ENCODE peak calls at places on chromosomes 2 and 18, in nine cellular contexts. One of them, this sample, is unnamed.
A peak's percentile ranks its signal among the peaks of the same experiment; 100 is the strongest.

GRCh38 chr2:43100883-43101662 is 125.3 kb downstream of the ZFP36L2 start:
- DNase-seq in left ventricle myocardium inferior: peak; percentile 76
- DNase-seq in RWPE1: no peak
- DNase-seq in OCI-LY7: no peak
- DNase-seq in psoas muscle: peak; percentile 76
- DNase-seq in Peyer's patch: no peak
- DNase-seq in GM12865: no peak
- DNase-seq in foreskin fibroblast: peak; percentile 59
- DNase-seq in transverse colon: no peak
- DNase-seq in this sample: no peak

GRCh38 chr2:48006094-48006493 is 99.8 kb upstream of the FBXO11 start:
- DNase-seq in left ventricle myocardium inferior: no peak
- DNase-seq in RWPE1: no peak
- DNase-seq in OCI-LY7: no peak
- DNase-seq in psoas muscle: no peak
- DNase-seq in Peyer's patch: no peak
- DNase-seq in GM12865: no peak
- DNase-seq in foreskin fibroblast: no peak
- DNase-seq in transverse colon: no peak
- DNase-seq in this sample: no peak

GRCh38 chr2:204645018-204645775 is 99.9 kb downstream of the PARD3B start:
- DNase-seq in left ventricle myocardium inferior: no peak
- DNase-seq in RWPE1: peak; percentile 8
- DNase-seq in OCI-LY7: no peak
- DNase-seq in psoas muscle: no peak
- DNase-seq in Peyer's patch: no peak
- DNase-seq in GM12865: no peak
- DNase-seq in foreskin fibroblast: peak; percentile 47
- DNase-seq in transverse colon: no peak
- DNase-seq in this sample: no peak

GRCh38 chr2:233011268-233012190 is 1.5 kb downstream of the NGEF start:
- DNase-seq in left ventricle myocardium inferior: no peak
- DNase-seq in RWPE1: no peak
- DNase-seq in OCI-LY7: peak; percentile 14
- DNase-seq in psoas muscle: no peak
- DNase-seq in Peyer's patch: peak; percentile 41
- DNase-seq in GM12865: no peak
- DNase-seq in foreskin fibroblast: no peak
- DNase-seq in transverse colon: no peak
- DNase-seq in this sample: peak; percentile 46

GRCh38 chr2:102753563-102754159 is 8.2 kb upstream of the TMEM182 start:
- DNase-seq in left ventricle myocardium inferior: no peak
- DNase-seq in RWPE1: peak; percentile 25
- DNase-seq in OCI-LY7: peak; percentile 58
- DNase-seq in psoas muscle: no peak
- DNase-seq in Peyer's patch: peak; percentile 67
- DNase-seq in GM12865: peak; percentile 32
- DNase-seq in foreskin fibroblast: peak; percentile 62
- DNase-seq in transverse colon: peak; percentile 13
- DNase-seq in this sample: no peak

GRCh38 chr2:69955029-69955428 is 6.4 kb downstream of the ASPRV1 start:
- DNase-seq in left ventricle myocardium inferior: no peak
- DNase-seq in RWPE1: no peak
- DNase-seq in OCI-LY7: no peak
- DNase-seq in psoas muscle: no peak
- DNase-seq in Peyer's patch: no peak
- DNase-seq in GM12865: no peak
- DNase-seq in foreskin fibroblast: no peak
- DNase-seq in transverse colon: no peak
- DNase-seq in this sample: no peak

GRCh38 chr2:6580982-6581381 is 284.7 kb downstream of the CMPK2 start:
- DNase-seq in left ventricle myocardium inferior: no peak
- DNase-seq in RWPE1: peak; percentile 3
- DNase-seq in OCI-LY7: no peak
- DNase-seq in psoas muscle: no peak
- DNase-seq in Peyer's patch: no peak
- DNase-seq in GM12865: peak; percentile 7
- DNase-seq in foreskin fibroblast: peak; percentile 87
- DNase-seq in transverse colon: no peak
- DNase-seq in this sample: no peak

GRCh38 chr2:62972601-62973000 is 78.0 kb upstream of the OTX1 start:
- DNase-seq in left ventricle myocardium inferior: no peak
- DNase-seq in RWPE1: no peak
- DNase-seq in OCI-LY7: no peak
- DNase-seq in psoas muscle: no peak
- DNase-seq in Peyer's patch: no peak
- DNase-seq in GM12865: no peak
- DNase-seq in foreskin fibroblast: no peak
- DNase-seq in transverse colon: no peak
- DNase-seq in this sample: no peak

GRCh38 chr2:69260666-69261065 is 126.4 kb downstream of the GFPT1 start:
- DNase-seq in left ventricle myocardium inferior: no peak
- DNase-seq in RWPE1: no peak
- DNase-seq in OCI-LY7: no peak
- DNase-seq in psoas muscle: no peak
- DNase-seq in Peyer's patch: no peak
- DNase-seq in GM12865: no peak
- DNase-seq in foreskin fibroblast: peak; percentile 38
- DNase-seq in transverse colon: no peak
- DNase-seq in this sample: no peak

GRCh38 chr2:38771632-38772031 is 6.4 kb upstream of the GEMIN6 start:
- DNase-seq in left ventricle myocardium inferior: no peak
- DNase-seq in RWPE1: no peak
- DNase-seq in OCI-LY7: no peak
- DNase-seq in psoas muscle: no peak
- DNase-seq in Peyer's patch: no peak
- DNase-seq in GM12865: no peak
- DNase-seq in foreskin fibroblast: peak; percentile 85
- DNase-seq in transverse colon: no peak
- DNase-seq in this sample: no peak

GRCh38 chr2:206572725-206573124 is 69.6 kb upstream of the FAM237A start:
- DNase-seq in left ventricle myocardium inferior: no peak
- DNase-seq in RWPE1: no peak
- DNase-seq in OCI-LY7: no peak
- DNase-seq in psoas muscle: no peak
- DNase-seq in Peyer's patch: no peak
- DNase-seq in GM12865: no peak
- DNase-seq in foreskin fibroblast: peak; percentile 8
- DNase-seq in transverse colon: no peak
- DNase-seq in this sample: no peak

GRCh38 chr2:197248623-197249022 is 62.0 kb downstream of the ANKRD44 start:
- DNase-seq in left ventricle myocardium inferior: no peak
- DNase-seq in RWPE1: no peak
- DNase-seq in OCI-LY7: no peak
- DNase-seq in psoas muscle: no peak
- DNase-seq in Peyer's patch: peak; percentile 63
- DNase-seq in GM12865: peak; percentile 68
- DNase-seq in foreskin fibroblast: peak; percentile 38
- DNase-seq in transverse colon: peak; percentile 19
- DNase-seq in this sample: no peak

GRCh38 chr2:122531803-122532344 is 776.4 kb downstream of the TSN start:
- DNase-seq in left ventricle myocardium inferior: no peak
- DNase-seq in RWPE1: no peak
- DNase-seq in OCI-LY7: no peak
- DNase-seq in psoas muscle: no peak
- DNase-seq in Peyer's patch: no peak
- DNase-seq in GM12865: no peak
- DNase-seq in foreskin fibroblast: no peak
- DNase-seq in transverse colon: no peak
- DNase-seq in this sample: no peak

GRCh38 chr2:200479617-200480292 is 30.1 kb downstream of the KCTD18 start:
- DNase-seq in left ventricle myocardium inferior: no peak
- DNase-seq in RWPE1: peak; percentile 72
- DNase-seq in OCI-LY7: no peak
- DNase-seq in psoas muscle: no peak
- DNase-seq in Peyer's patch: no peak
- DNase-seq in GM12865: no peak
- DNase-seq in foreskin fibroblast: peak; percentile 86
- DNase-seq in transverse colon: no peak
- DNase-seq in this sample: no peak

GRCh38 chr18:56200381-56200831 is 438.0 kb downstream of the TXNL1 start:
- DNase-seq in left ventricle myocardium inferior: no peak
- DNase-seq in RWPE1: no peak
- DNase-seq in OCI-LY7: no peak
- DNase-seq in psoas muscle: no peak
- DNase-seq in Peyer's patch: no peak
- DNase-seq in GM12865: no peak
- DNase-seq in foreskin fibroblast: peak; percentile 89
- DNase-seq in transverse colon: no peak
- DNase-seq in this sample: no peak

GRCh38 chr2:218701806-218702205 is 8.8 kb upstream of the TTLL4 start:
- DNase-seq in left ventricle myocardium inferior: no peak
- DNase-seq in RWPE1: no peak
- DNase-seq in OCI-LY7: no peak
- DNase-seq in psoas muscle: no peak
- DNase-seq in Peyer's patch: no peak
- DNase-seq in GM12865: no peak
- DNase-seq in foreskin fibroblast: no peak
- DNase-seq in transverse colon: no peak
- DNase-seq in this sample: no peak

GRCh38 chr2:235049719-235050118 is 97.9 kb downstream of the SH3BP4 start:
- DNase-seq in left ventricle myocardium inferior: no peak
- DNase-seq in RWPE1: no peak
- DNase-seq in OCI-LY7: no peak
- DNase-seq in psoas muscle: no peak
- DNase-seq in Peyer's patch: peak; percentile 30
- DNase-seq in GM12865: no peak
- DNase-seq in foreskin fibroblast: no peak
- DNase-seq in transverse colon: no peak
- DNase-seq in this sample: peak; percentile 68

GRCh38 chr2:235051436-235052260 is 99.8 kb downstream of the SH3BP4 start:
- DNase-seq in left ventricle myocardium inferior: no peak
- DNase-seq in RWPE1: no peak
- DNase-seq in OCI-LY7: no peak
- DNase-seq in psoas muscle: no peak
- DNase-seq in Peyer's patch: peak; percentile 27
- DNase-seq in GM12865: no peak
- DNase-seq in foreskin fibroblast: no peak
- DNase-seq in transverse colon: no peak
- DNase-seq in this sample: peak; percentile 69

GRCh38 chr2:235052514-235053354 is 100.9 kb downstream of the SH3BP4 start:
- DNase-seq in left ventricle myocardium inferior: no peak
- DNase-seq in RWPE1: no peak
- DNase-seq in OCI-LY7: no peak
- DNase-seq in psoas muscle: no peak
- DNase-seq in Peyer's patch: peak; percentile 41
- DNase-seq in GM12865: no peak
- DNase-seq in foreskin fibroblast: no peak
- DNase-seq in transverse colon: peak; percentile 30
- DNase-seq in this sample: peak; percentile 65

GRCh38 chr2:235049069-235049468 is 97.3 kb downstream of the SH3BP4 start:
- DNase-seq in left ventricle myocardium inferior: no peak
- DNase-seq in RWPE1: no peak
- DNase-seq in OCI-LY7: no peak
- DNase-seq in psoas muscle: no peak
- DNase-seq in Peyer's patch: peak; percentile 55
- DNase-seq in GM12865: no peak
- DNase-seq in foreskin fibroblast: no peak
- DNase-seq in transverse colon: no peak
- DNase-seq in this sample: peak; percentile 66

DNA sequence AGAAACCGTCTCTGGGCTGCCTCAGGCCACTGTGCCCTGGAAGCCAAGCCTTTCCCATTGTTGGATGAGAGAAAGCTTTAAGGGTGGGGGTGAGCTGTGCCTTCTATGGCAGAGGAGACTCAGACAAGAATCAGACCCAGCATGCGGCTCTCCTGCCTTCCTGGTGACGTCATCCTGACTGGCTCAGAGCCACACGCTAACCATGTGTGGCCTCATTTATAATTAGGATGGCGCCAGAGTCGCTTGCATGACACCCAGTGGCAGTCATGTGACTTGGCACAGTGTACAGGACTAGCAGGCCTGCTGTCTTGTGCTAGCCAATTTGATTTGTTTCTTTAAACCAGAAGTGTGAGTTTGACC is 99.2 kb downstream of the SH3BP4 start:
- DNase-seq in left ventricle myocardium inferior: peak; percentile 91
- DNase-seq in RWPE1: peak; percentile 82
- DNase-seq in OCI-LY7: peak; percentile 27
- DNase-seq in psoas muscle: peak; percentile 87
- DNase-seq in Peyer's patch: peak; percentile 93
- DNase-seq in GM12865: no peak
- DNase-seq in foreskin fibroblast: peak; percentile 97
- DNase-seq in transverse colon: peak; percentile 87
- DNase-seq in this sample: peak; percentile 80
- TF ChIP-seq CTCF in left ventricle myocardium inferior: peak; percentile 22
- TF ChIP-seq CTCF in RWPE1: peak; percentile 12
- TF ChIP-seq CTCF in OCI-LY7: no peak
- TF ChIP-seq CTCF in psoas muscle: no peak
- TF ChIP-seq CTCF in Peyer's patch: no peak
- TF ChIP-seq CTCF in GM12865: no peak
- TF ChIP-seq CTCF in foreskin fibroblast: no peak
- TF ChIP-seq CTCF in transverse colon: no peak
- TF ChIP-seq CTCF in this sample: no peak

GRCh38 chr2:141455211-141455826 is 675.5 kb downstream of the LRP1B start:
- DNase-seq in left ventricle myocardium inferior: no peak
- DNase-seq in RWPE1: no peak
- DNase-seq in OCI-LY7: no peak
- DNase-seq in psoas muscle: no peak
- DNase-seq in Peyer's patch: no peak
- DNase-seq in GM12865: no peak
- DNase-seq in foreskin fibroblast: no peak
- DNase-seq in transverse colon: no peak
- DNase-seq in this sample: no peak
- TF ChIP-seq CTCF in left ventricle myocardium inferior: no peak
- TF ChIP-seq CTCF in RWPE1: no peak
- TF ChIP-seq CTCF in OCI-LY7: no peak
- TF ChIP-seq CTCF in psoas muscle: no peak
- TF ChIP-seq CTCF in Peyer's patch: no peak
- TF ChIP-seq CTCF in GM12865: no peak
- TF ChIP-seq CTCF in foreskin fibroblast: no peak
- TF ChIP-seq CTCF in transverse colon: no peak
- TF ChIP-seq CTCF in this sample: no peak

DNA sequence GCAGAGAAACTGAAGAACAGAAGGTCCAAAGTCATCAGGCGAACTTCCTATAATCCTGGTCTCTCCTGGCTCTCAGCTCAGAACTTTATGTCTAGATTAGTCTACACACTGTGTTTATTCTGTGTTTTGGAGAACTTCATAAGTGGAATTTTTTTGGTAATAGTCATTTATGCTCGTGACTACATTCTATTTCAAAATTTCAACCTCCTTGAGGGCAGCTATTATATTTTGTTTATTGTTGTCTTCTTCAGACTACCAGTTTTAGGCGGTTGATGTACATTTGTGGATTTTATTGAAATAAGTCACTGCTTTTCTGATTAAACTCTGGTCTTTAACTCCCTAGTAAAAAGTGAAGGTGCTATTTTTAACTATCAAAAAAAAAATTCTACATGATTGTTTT is 816.6 kb downstream of the SATB2 start:
- DNase-seq in left ventricle myocardium inferior: no peak
- DNase-seq in RWPE1: no peak
- DNase-seq in OCI-LY7: no peak
- DNase-seq in psoas muscle: no peak
- DNase-seq in Peyer's patch: no peak
- DNase-seq in GM12865: no peak
- DNase-seq in foreskin fibroblast: peak; percentile 6
- DNase-seq in transverse colon: no peak
- DNase-seq in this sample: no peak
- TF ChIP-seq CTCF in left ventricle myocardium inferior: no peak
- TF ChIP-seq CTCF in RWPE1: no peak
- TF ChIP-seq CTCF in OCI-LY7: no peak
- TF ChIP-seq CTCF in psoas muscle: no peak
- TF ChIP-seq CTCF in Peyer's patch: no peak
- TF ChIP-seq CTCF in GM12865: no peak
- TF ChIP-seq CTCF in foreskin fibroblast: no peak
- TF ChIP-seq CTCF in transverse colon: no peak
- TF ChIP-seq CTCF in this sample: no peak

GRCh38 chr2:134455426-134455825 is 201.6 kb downstream of the MGAT5 start:
- DNase-seq in left ventricle myocardium inferior: no peak
- DNase-seq in RWPE1: no peak
- DNase-seq in OCI-LY7: no peak
- DNase-seq in psoas muscle: no peak
- DNase-seq in Peyer's patch: peak; percentile 38
- DNase-seq in GM12865: no peak
- DNase-seq in foreskin fibroblast: no peak
- DNase-seq in transverse colon: no peak
- DNase-seq in this sample: peak; percentile 70
- TF ChIP-seq CTCF in left ventricle myocardium inferior: no peak
- TF ChIP-seq CTCF in RWPE1: no peak
- TF ChIP-seq CTCF in OCI-LY7: no peak
- TF ChIP-seq CTCF in psoas muscle: no peak
- TF ChIP-seq CTCF in Peyer's patch: no peak
- TF ChIP-seq CTCF in GM12865: no peak
- TF ChIP-seq CTCF in foreskin fibroblast: no peak
- TF ChIP-seq CTCF in transverse colon: no peak
- TF ChIP-seq CTCF in this sample: no peak